ENCODE peak calls at places on chromosomes 12 and 14, in seven cellular contexts. One of them, this sample, is unnamed.

GRCh38 chr12:7868391-7868790 is 4.3 kb downstream of the SLC2A14 start:
- DNase-seq in AML-193: no peak
- DNase-seq in activated naive CD4-positive, alpha-beta T cell treated with anti-CD3 and anti-CD28 coated beads for 36 hours: no peak
- DNase-seq in stomach: no peak
- DNase-seq in iPS DF 19.7: no peak
- DNase-seq in GM12878: no peak
- DNase-seq in NCI-H460: no peak
- DNase-seq in this sample: no peak

GRCh38 chr12:53059434-53060063 is 9.7 kb downstream of the TNS2 start:
- DNase-seq in AML-193: no peak
- DNase-seq in activated naive CD4-positive, alpha-beta T cell treated with anti-CD3 and anti-CD28 coated beads for 36 hours: no peak
- DNase-seq in stomach: no peak
- DNase-seq in iPS DF 19.7: no peak
- DNase-seq in GM12878: no peak
- DNase-seq in NCI-H460: no peak
- DNase-seq in this sample: no peak

GRCh38 chr14:70808402-70809237 is 693 bp downstream of the MAP3K9 start:
- DNase-seq in AML-193: no peak
- DNase-seq in activated naive CD4-positive, alpha-beta T cell treated with anti-CD3 and anti-CD28 coated beads for 36 hours: peak
- DNase-seq in stomach: peak
- DNase-seq in iPS DF 19.7: no peak
- DNase-seq in GM12878: no peak
- DNase-seq in NCI-H460: no peak
- DNase-seq in this sample: no peak

GRCh38 chr14:99930420-99931274 is 134.6 kb upstream of the EVL start:
- DNase-seq in AML-193: no peak
- DNase-seq in activated naive CD4-positive, alpha-beta T cell treated with anti-CD3 and anti-CD28 coated beads for 36 hours: peak
- DNase-seq in stomach: no peak
- DNase-seq in iPS DF 19.7: no peak
- DNase-seq in GM12878: peak
- DNase-seq in NCI-H460: no peak
- DNase-seq in this sample: no peak

GRCh38 chr14:102095871-102096568 is 9.2 kb upstream of the HSP90AA1 start:
- DNase-seq in AML-193: no peak
- DNase-seq in activated naive CD4-positive, alpha-beta T cell treated with anti-CD3 and anti-CD28 coated beads for 36 hours: no peak
- DNase-seq in stomach: no peak
- DNase-seq in iPS DF 19.7: no peak
- DNase-seq in GM12878: no peak
- DNase-seq in NCI-H460: no peak
- DNase-seq in this sample: no peak

GRCh38 chr12:50240792-50241114 is 42.6 kb downstream of the LIMA1 start:
- DNase-seq in AML-193: no peak
- DNase-seq in activated naive CD4-positive, alpha-beta T cell treated with anti-CD3 and anti-CD28 coated beads for 36 hours: no peak
- DNase-seq in stomach: no peak
- DNase-seq in iPS DF 19.7: no peak
- DNase-seq in GM12878: no peak
- DNase-seq in NCI-H460: no peak
- DNase-seq in this sample: no peak

GRCh38 chr14:91843437-91843836 is 23.9 kb downstream of the TC2N start:
- DNase-seq in AML-193: no peak
- DNase-seq in activated naive CD4-positive, alpha-beta T cell treated with anti-CD3 and anti-CD28 coated beads for 36 hours: no peak
- DNase-seq in stomach: no peak
- DNase-seq in iPS DF 19.7: no peak
- DNase-seq in GM12878: no peak
- DNase-seq in NCI-H460: no peak
- DNase-seq in this sample: no peak

GRCh38 chr14:54135804-54136280 is 179.2 kb upstream of the BMP4 start:
- DNase-seq in AML-193: no peak
- DNase-seq in activated naive CD4-positive, alpha-beta T cell treated with anti-CD3 and anti-CD28 coated beads for 36 hours: no peak
- DNase-seq in stomach: no peak
- DNase-seq in iPS DF 19.7: no peak
- DNase-seq in GM12878: no peak
- DNase-seq in NCI-H460: no peak
- DNase-seq in this sample: no peak

GRCh38 chr12:11965258-11965910 is 105.4 kb upstream of the BCL2L14 start:
- DNase-seq in AML-193: no peak
- DNase-seq in activated naive CD4-positive, alpha-beta T cell treated with anti-CD3 and anti-CD28 coated beads for 36 hours: no peak
- DNase-seq in stomach: no peak
- DNase-seq in iPS DF 19.7: no peak
- DNase-seq in GM12878: no peak
- DNase-seq in NCI-H460: no peak
- DNase-seq in this sample: no peak

GRCh38 chr12:125509195-125509594 is 444.0 kb downstream of the AACS start:
- DNase-seq in AML-193: no peak
- DNase-seq in activated naive CD4-positive, alpha-beta T cell treated with anti-CD3 and anti-CD28 coated beads for 36 hours: no peak
- DNase-seq in stomach: no peak
- DNase-seq in iPS DF 19.7: no peak
- DNase-seq in GM12878: no peak
- DNase-seq in NCI-H460: no peak
- DNase-seq in this sample: no peak

This sample was measured in epithelial cell of prostate.